ENCODE peak calls at places on chromosomes 11 and 22, in eight cellular contexts. C, L, P, D, U, K, M and N are unnamed samples.

GRCh38 chr22:21013742-21014201 is 1.2 kb upstream of the P2RX6 start:
- DNase-seq in C (no peak), L (no peak), P (no peak), D (no peak), U (no peak), K (no peak), M (no peak), N (no peak)

GRCh38 chr22:25360891-25361645 is 141.6 kb downstream of the CRYBB2 start:
- DNase-seq in C (peak; percentile 29), L (no peak), P (no peak), D (no peak), U (no peak), K (peak; percentile 58), M (peak; percentile 48), N (no peak)

GRCh38 chr11:44744160-44744559 is 17.4 kb downstream of the TSPAN18 start:
- DNase-seq in C (no peak), L (no peak), P (no peak), D (no peak), U (no peak), K (no peak), M (no peak), N (no peak)

GRCh38 chr11:77372736-77373135 is 71.2 kb upstream of the GDPD4 start:
- DNase-seq in C (no peak), L (no peak), P (no peak), D (no peak), U (no peak), K (no peak), M (no peak), N (no peak)

GRCh38 chr11:72373163-72373562 is 61.2 kb downstream of the CLPB start:
- DNase-seq in C (no peak), L (no peak), P (no peak), D (no peak), U (no peak), K (no peak), M (no peak), N (no peak)

GRCh38 chr11:61749607-61750217 is 2.7 kb upstream of the MYRF start:
- DNase-seq in C (no peak), L (peak; percentile 75), P (no peak), D (no peak), U (no peak), K (no peak), M (no peak), N (no peak)

GRCh38 chr11:6621711-6622211 is 2.5 kb upstream of the TPP1 start:
- DNase-seq in C (no peak), L (peak; percentile 42), P (no peak), D (no peak), U (peak; percentile 60), K (no peak), M (peak; percentile 77), N (no peak)

GRCh38 chr11:29334781-29335140 is 682.1 kb downstream of the KCNA4 start:
- DNase-seq in C (no peak), L (no peak), P (no peak), D (no peak), U (no peak), K (no peak), M (no peak), N (no peak)

GRCh38 chr22:29706493-29706892 is 13.3 kb upstream of the CABP7 start:
- DNase-seq in C (no peak), L (no peak), P (no peak), D (no peak), U (no peak), K (no peak), M (no peak), N (no peak)

GRCh38 chr11:97963528-97964331 is 1057.0 kb upstream of the CNTN5 start:
- DNase-seq in C (no peak), L (no peak), P (no peak), D (no peak), U (no peak), K (no peak), M (no peak), N (no peak)

GRCh38 chr11:97966901-97967300 is 1053.8 kb upstream of the CNTN5 start:
- DNase-seq in C (no peak), L (no peak), P (no peak), D (no peak), U (no peak), K (no peak), M (no peak), N (no peak)

GRCh38 chr11:97962758-97963157 is 1058.0 kb upstream of the CNTN5 start:
- DNase-seq in C (no peak), L (no peak), P (no peak), D (no peak), U (no peak), K (no peak), M (no peak), N (no peak)

GRCh38 chr11:97965849-97966646 is 1054.7 kb upstream of the CNTN5 start:
- DNase-seq in C (no peak), L (no peak), P (no peak), D (no peak), U (no peak), K (no peak), M (no peak), N (no peak)

GRCh38 chr11:97964332-97965004 is 1056.3 kb upstream of the CNTN5 start:
- DNase-seq in C (no peak), L (no peak), P (no peak), D (no peak), U (no peak), K (no peak), M (no peak), N (no peak)
- TF ChIP-seq CTCF in C (no peak), L (no peak), P (no peak), D (no peak), U (no peak), K (no peak), M (no peak), N (no peak)

GRCh38 chr11:94149435-94149834 is 20.8 kb downstream of the PANX1 start:
- DNase-seq in C (no peak), L (no peak), P (no peak), D (no peak), U (no peak), K (no peak), M (no peak), N (no peak)

GRCh38 chr11:94151311-94151710 is 22.7 kb downstream of the PANX1 start:
- DNase-seq in C (no peak), L (no peak), P (no peak), D (no peak), U (no peak), K (no peak), M (no peak), N (no peak)

GRCh38 chr11:94150704-94151103 is 22.1 kb downstream of the PANX1 start:
- DNase-seq in C (no peak), L (no peak), P (no peak), D (no peak), U (no peak), K (no peak), M (no peak), N (no peak)

GRCh38 chr11:94148189-94148588 is 19.5 kb downstream of the PANX1 start:
- DNase-seq in C (no peak), L (no peak), P (no peak), D (no peak), U (no peak), K (no peak), M (no peak), N (no peak)

GRCh38 chr11:94150056-94150455 is 21.4 kb downstream of the PANX1 start:
- DNase-seq in C (no peak), L (no peak), P (no peak), D (no peak), U (no peak), K (no peak), M (no peak), N (no peak)
- H3K4me1 ChIP-seq in C (peaks cover 50% of the 10 kb centered on the region), L (peaks cover 10% of the 10 kb centered on the region), P (peaks cover 85% of the 10 kb centered on the region), D (peaks cover 9% of the 10 kb centered on the region), U (peaks cover 40% of the 10 kb centered on the region), K (peaks cover 47% of the 10 kb centered on the region), M (peaks cover 51% of the 10 kb centered on the region), N (peaks cover 70% of the 10 kb centered on the region)

DNA sequence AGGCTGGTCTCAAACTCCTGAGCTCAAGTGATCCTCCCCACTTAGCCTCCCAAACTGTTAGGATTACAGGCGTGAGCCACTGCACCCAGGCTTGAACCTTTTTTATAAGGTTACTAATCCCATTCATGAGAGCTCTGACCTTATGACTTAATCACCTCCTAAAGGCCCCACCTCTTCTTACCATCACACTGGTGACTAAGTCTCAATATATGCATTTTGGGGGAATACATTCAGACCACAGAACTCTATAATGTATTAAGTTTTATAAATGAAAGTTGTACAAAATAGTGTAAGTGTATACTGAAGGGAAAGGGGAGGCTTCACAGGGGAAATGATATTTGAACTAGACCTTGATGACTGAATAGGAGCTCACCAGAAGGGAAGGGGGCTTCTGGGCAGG is 28.4 kb upstream of the RBFOX2 start:
- DNase-seq in C (no peak), L (no peak), P (no peak), D (no peak), U (no peak), K (no peak), M (no peak), N (no peak)
- TF ChIP-seq POLR2A in C (no peak), L (no peak), P (no peak), D (no peak), U (no peak), K (no peak), M (no peak), N (no peak)

GRCh38 chr11:97140885-97141494 is 751.2 kb downstream of the JRKL start:
- DNase-seq in C (no peak), L (no peak), P (no peak), D (no peak), U (no peak), K (no peak), M (no peak), N (no peak)
- TF ChIP-seq CTCF in C (no peak), L (no peak), P (no peak), D (peak; percentile 43), U (peak; percentile 44), K (no peak), M (no peak), N (no peak)

DNA sequence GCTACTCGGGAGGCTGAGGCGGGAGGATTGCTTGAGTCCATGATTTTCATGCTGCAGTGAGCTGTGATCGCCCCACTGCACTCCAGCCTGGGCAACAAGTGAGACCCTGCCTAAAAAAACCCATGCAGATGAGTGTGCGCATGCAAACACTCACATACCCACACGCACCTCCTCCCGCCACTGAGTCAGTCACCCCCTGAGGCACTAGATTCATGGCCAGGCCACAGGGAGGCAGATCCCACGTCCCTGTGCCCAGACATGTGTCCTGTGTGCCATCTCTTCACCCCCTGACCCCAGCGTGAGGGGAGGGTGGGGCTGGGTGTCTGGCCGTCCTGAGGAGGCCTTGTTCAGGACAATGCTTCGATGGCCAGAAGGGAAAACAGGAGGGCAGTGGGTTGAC is 15.5 kb downstream of the RELT start:
- DNase-seq in C (no peak), L (no peak), P (no peak), D (no peak), U (peak; percentile 45), K (no peak), M (no peak), N (no peak)
- H3K4me1 ChIP-seq in C (peaks cover 35% of the 10 kb centered on the region), L (no peaks in the 10 kb centered on the region), P (peaks cover 40% of the 10 kb centered on the region), D (no peaks in the 10 kb centered on the region), U (no peaks in the 10 kb centered on the region), K (peaks cover 20% of the 10 kb centered on the region), M (peaks cover 57% of the 10 kb centered on the region), N (peaks cover 10% of the 10 kb centered on the region)

GRCh38 chr22:43995057-43995685 is 28.9 kb upstream of the PARVB start:
- DNase-seq in C (no peak), L (no peak), P (no peak), D (no peak), U (no peak), K (no peak), M (peak; percentile 64), N (no peak)
- TF ChIP-seq POLR2A in C (no peak), L (no peak), P (no peak), D (no peak), U (no peak), K (no peak), M (no peak), N (no peak)